ENCODE peak calls at places on chromosomes 16 and 17, in four cellular contexts. F, H, U and D are unnamed samples.

GRCh38 chr16:89924925-89925307 is 1.8 kb downstream of the TUBB3 start:
- DNase-seq in F (no peak), H (no peak), U (no peak), D (no peak)

GRCh38 chr16:82629441-82630027 is 2.8 kb downstream of the CDH13 start:
- DNase-seq in F (no peak), H (no peak), U (no peak), D (peak; percentile 34)

GRCh38 chr17:42682400-42683384 is at the start of gene CNTNAP1:
- DNase-seq in F (peak; percentile 56), H (no peak), U (no peak), D (peak; percentile 84)

GRCh38 chr16:86363057-86363490 is 147.3 kb upstream of the FOXF1 start:
- DNase-seq in F (no peak), H (no peak), U (no peak), D (peak; percentile 98)

GRCh38 chr17:4648741-4649140 is 7.3 kb upstream of the ALOX15 start:
- DNase-seq in F (no peak), H (no peak), U (no peak), D (no peak)

GRCh38 chr16:21991621-21992020 is 9.3 kb downstream of the PDZD9 start:
- DNase-seq in F (no peak), H (no peak), U (no peak), D (no peak)

GRCh38 chr16:85048921-85049562 is 21.4 kb downstream of the KIAA0513 start:
- DNase-seq in F (no peak), H (no peak), U (no peak), D (no peak)

GRCh38 chr17:64328875-64329405 is 61.7 kb downstream of the PECAM1 start:
- DNase-seq in F (no peak), H (no peak), U (no peak), D (no peak)

GRCh38 chr17:28570716-28571254 is 539 bp downstream of the PIGS start:
- DNase-seq in F (peak; percentile 42), H (no peak), U (peak; percentile 70), D (no peak)

GRCh38 chr17:32495347-32496253 is 8.8 kb downstream of the CDK5R1 start:
- DNase-seq in F (no peak), H (no peak), U (no peak), D (peak; percentile 30)

GRCh38 chr16:84027607-84028006 is 15.0 kb downstream of the SLC38A8 start:
- DNase-seq in F (no peak), H (no peak), U (no peak), D (no peak)

GRCh38 chr17:57166803-57167202 is 81.8 kb downstream of the AKAP1 start:
- DNase-seq in F (no peak), H (no peak), U (no peak), D (no peak)

GRCh38 chr17:63714550-63715277 is 14.8 kb upstream of the LIMD2 start:
- DNase-seq in F (no peak), H (no peak), U (no peak), D (peak; percentile 71)

GRCh38 chr17:32927724-32928526 is at the start of gene TMEM98:
- DNase-seq in F (no peak), H (no peak), U (peak; percentile 52), D (peak; percentile 12)

GRCh38 chr16:31382485-31383161 is 10.5 kb upstream of the ITGAD start:
- DNase-seq in F (peak; percentile 60), H (no peak), U (peak; percentile 82), D (peak; percentile 40)

GRCh38 chr17:82696259-82696658 is 2.2 kb downstream of the RAB40B start:
- DNase-seq in F (no peak), H (no peak), U (no peak), D (no peak)

GRCh38 chr17:82693168-82693867 is 5.2 kb downstream of the RAB40B start:
- DNase-seq in F (no peak), H (no peak), U (no peak), D (no peak)

GRCh38 chr17:82696916-82697807 is 1.3 kb downstream of the RAB40B start:
- DNase-seq in F (no peak), H (no peak), U (no peak), D (no peak)

GRCh38 chr17:82692268-82692667 is 6.2 kb downstream of the RAB40B start:
- DNase-seq in F (no peak), H (no peak), U (no peak), D (no peak)

DNA sequence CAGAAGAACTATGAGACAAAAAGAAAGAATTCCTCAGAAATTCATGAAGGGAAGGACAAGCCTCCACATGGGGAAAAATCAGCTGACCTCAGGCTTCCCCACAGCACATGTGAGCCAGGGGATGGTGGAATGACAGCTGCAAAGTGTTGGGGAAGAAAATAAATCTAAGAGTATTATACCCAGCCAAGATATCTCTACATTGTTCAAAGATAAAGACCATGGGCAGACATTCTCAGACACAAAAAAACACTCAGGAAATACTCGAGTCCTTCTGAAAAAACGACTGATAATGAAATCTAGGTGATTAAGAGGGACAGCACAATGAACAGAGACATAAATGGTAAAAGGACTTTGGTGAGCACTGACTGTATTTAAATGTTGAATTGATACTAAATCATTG is 3.9 kb downstream of the RAB40B start:
- DNase-seq in F (no peak), H (no peak), U (no peak), D (no peak)
- TF ChIP-seq ELK1 in F (no peak), H (no peak), U (no peak), D (no peak)

GRCh38 chr17:39755550-39756375 is 18.0 kb downstream of the GRB7 start:
- DNase-seq in F (no peak), H (peak; percentile 84), U (no peak), D (peak; percentile 24)
- TF ChIP-seq ELK1 in F (no peak), H (no peak), U (no peak), D (no peak)

GRCh38 chr17:22221344-22221743 is 529.0 kb downstream of the KCNJ18 start:
- DNase-seq in F (no peak), H (no peak), U (peak; percentile 22), D (no peak)

DNA sequence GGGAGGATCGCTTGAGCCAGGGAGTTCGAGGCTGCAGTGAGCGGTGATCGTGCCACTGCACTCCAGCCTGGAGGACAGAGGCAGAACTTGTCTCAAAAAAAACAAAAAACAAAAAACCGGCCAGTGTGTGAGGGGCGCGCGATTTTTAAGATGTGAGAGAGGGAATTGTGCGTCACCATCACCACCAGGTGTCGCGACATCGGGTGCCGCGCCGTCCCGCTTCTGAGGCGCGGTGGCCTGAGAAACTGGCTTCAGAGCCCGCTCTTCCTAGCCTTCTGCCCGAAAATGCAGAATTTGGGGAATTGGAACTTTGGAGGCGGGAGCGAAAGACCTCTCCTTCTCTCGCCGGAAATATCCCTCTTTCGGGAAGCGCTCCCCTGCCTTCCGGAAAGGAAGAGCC is 524.8 kb downstream of the KCNJ18 start:
- DNase-seq in F (no peak), H (no peak), U (no peak), D (no peak)
- TF ChIP-seq ELK1 in F (no peak), H (no peak), U (no peak), D (no peak)

DNA sequence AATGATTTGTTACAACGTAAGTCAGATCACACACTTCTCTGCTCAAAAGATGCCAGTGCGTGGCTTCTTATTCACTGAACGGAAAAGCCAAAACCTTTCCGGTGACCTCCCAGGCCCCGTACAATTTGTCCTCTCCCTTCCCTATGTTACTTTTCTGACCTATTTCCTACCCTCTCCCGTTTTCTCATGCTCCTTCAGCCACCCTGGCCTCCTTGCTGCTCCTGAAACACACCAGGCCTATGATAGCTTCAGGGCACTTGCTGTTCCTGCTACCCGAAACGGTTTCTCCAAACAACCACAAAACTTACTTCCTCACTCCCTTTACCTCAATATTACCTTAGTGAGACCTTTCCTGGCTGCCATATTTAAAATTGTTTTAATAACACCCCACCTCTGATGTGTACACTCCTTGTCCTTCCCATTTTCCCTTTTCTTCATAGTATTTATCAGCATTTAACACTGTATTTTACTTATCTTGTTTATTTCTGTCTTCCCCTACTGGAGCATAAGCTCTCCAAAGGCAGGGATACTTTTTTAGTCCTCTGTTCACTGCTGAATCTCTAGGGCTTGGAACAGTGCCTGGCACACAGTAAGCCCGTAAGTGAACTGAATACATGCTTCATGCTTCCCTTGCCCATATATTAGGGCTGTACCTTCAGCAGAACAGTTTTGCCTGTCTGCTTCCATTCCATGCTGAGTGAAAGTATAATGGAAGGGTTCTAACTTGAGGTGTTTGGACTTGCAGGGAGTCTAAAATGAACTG is 10.9 kb upstream of the ARL2BP start:
- DNase-seq in F (no peak), H (no peak), U (no peak), D (no peak)
- TF ChIP-seq ELK1 in F (no peak), H (no peak), U (no peak), D (no peak)

GRCh38 chr16:27471661-27472060 is 69.7 kb downstream of the IL21R start:
- DNase-seq in F (no peak), H (no peak), U (no peak), D (no peak)
- TF ChIP-seq ELK1 in F (no peak), H (no peak), U (no peak), D (no peak)